ENCODE peak calls at places on chromosomes 11 and 22, in eight cellular contexts. W is HFF-Myc, H is body of pancreas, U is fibroblast of mammary gland, L is choroid plexus epithelial cell, E is upper lobe of right lung, K is psoas muscle, M is HFFc6. F is an unnamed sample.

GRCh38 chr11:11426226-11426915 is 73.3 kb upstream of the CSNK2A3 start:
- DNase-seq in W (no peak), H (no peak), U (peak), L (no peak), E (no peak), K (no peak), M (peak), F (no peak)

GRCh38 chr11:126476977-126477376 is 121.5 kb downstream of the ST3GAL4 start:
- DNase-seq in W (no peak), H (no peak), U (no peak), L (no peak), E (no peak), K (no peak), M (no peak), F (no peak)

GRCh38 chr11:12810497-12810896 is 136.3 kb downstream of the TEAD1 start:
- DNase-seq in W (no peak), H (no peak), U (peak), L (peak), E (no peak), K (no peak), M (no peak), F (no peak)

GRCh38 chr11:105244157-105244820 is 104.7 kb upstream of the CARD18 start:
- DNase-seq in W (peak), H (peak), U (peak), L (peak), E (no peak), K (no peak), M (peak), F (no peak)

GRCh38 chr22:19213496-19214473 is 35.2 kb upstream of the SLC25A1 start:
- DNase-seq in W (peak), H (no peak), U (no peak), L (peak), E (no peak), K (no peak), M (no peak), F (no peak)

GRCh38 chr22:21942407-21942895 is 10.2 kb downstream of the PPM1F start:
- DNase-seq in W (peak), H (peak), U (peak), L (peak), E (peak), K (peak), M (peak), F (no peak)

GRCh38 chr11:97092823-97093222 is 703.0 kb downstream of the JRKL start:
- DNase-seq in W (no peak), H (no peak), U (no peak), L (no peak), E (no peak), K (no peak), M (no peak), F (no peak)

GRCh38 chr11:63917685-63918523 is 940 bp upstream of the RCOR2 start:
- DNase-seq in W (no peak), H (peak), U (no peak), L (peak), E (no peak), K (peak), M (no peak), F (no peak)

GRCh38 chr11:113831314-113831713 is 44.1 kb downstream of the USP28 start:
- DNase-seq in W (no peak), H (no peak), U (no peak), L (no peak), E (no peak), K (no peak), M (no peak), F (no peak)

GRCh38 chr11:8313504-8314090 is 49.9 kb upstream of the LMO1 start:
- DNase-seq in W (no peak), H (no peak), U (no peak), L (no peak), E (peak), K (peak), M (no peak), F (no peak)

DNA sequence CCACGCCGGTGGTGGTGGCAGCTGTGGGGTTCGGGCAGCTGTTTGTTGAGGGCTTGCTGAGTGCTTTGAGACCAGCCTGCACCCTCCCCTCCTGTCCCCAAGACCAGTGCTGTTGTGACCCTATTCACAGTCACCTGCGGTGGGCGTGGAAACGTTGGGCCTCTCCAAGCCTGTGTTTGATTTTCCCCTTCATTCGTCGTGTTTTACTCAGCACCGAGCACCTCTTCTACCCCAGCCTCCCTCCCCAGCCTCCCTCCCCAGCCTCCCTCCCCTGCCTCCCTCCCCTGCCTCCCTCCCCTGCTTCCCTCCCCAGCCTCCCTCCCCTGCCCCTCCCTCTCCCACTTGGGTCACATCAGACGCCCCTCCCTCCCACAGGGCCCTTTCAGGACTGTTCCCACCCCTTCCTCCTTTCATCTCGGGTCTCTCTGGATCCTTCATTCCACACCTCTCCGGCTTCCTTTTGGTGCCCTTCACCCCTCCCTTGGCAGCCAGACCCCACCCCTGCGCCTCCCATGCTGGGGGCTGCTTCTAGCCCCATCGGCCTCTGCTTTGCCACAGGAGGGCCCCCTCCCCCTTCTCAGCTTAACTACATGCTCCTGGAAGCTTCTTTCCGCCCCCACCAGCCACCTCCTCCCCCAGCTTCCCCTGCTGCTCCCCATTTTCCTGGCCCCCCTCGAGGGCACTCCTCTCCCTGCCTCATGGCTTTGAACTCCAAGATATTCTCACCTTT is 14.8 kb downstream of the FRMD8 start:
- DNase-seq in W (no peak), H (no peak), U (no peak), L (no peak), E (no peak), K (no peak), M (no peak), F (no peak)
- TF ChIP-seq CTCF in W (no peak), H (no peak), U (no peak), L (no peak), E (no peak), K (no peak), M (no peak), F (no peak)

GRCh38 chr11:70155386-70155785 is 47.7 kb upstream of the FADD start:
- DNase-seq in W (no peak), H (no peak), U (no peak), L (no peak), E (no peak), K (no peak), M (no peak), F (no peak)

GRCh38 chr11:70159612-70160570 is 43.2 kb upstream of the FADD start:
- DNase-seq in W (no peak), H (no peak), U (peak), L (no peak), E (no peak), K (no peak), M (no peak), F (no peak)

GRCh38 chr11:70158757-70159389 is 44.2 kb upstream of the FADD start:
- DNase-seq in W (no peak), H (no peak), U (no peak), L (no peak), E (no peak), K (no peak), M (no peak), F (no peak)

GRCh38 chr11:70156291-70157037 is 46.6 kb upstream of the FADD start:
- DNase-seq in W (no peak), H (no peak), U (no peak), L (no peak), E (no peak), K (no peak), M (no peak), F (no peak)

DNA sequence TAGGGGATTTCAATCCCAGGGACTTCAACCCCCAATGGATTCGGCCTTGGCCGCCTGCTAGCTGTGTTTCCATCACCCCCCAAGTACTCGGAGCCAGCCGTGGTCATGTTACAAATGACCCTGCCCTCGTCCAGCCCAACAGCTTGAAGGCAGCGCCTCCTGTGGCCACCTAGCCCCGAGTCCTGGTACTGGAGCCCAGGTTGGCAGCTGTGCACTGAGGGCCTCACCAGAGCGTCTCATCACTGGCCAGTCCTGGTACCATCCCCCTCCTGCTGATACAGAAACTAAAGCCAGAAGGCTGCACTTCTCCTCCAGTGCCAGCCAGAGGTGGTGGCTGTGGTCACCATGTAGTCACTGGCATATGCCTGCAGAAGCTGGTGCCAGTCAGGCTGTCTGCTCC is 44.9 kb upstream of the FADD start:
- DNase-seq in W (no peak), H (peak), U (no peak), L (peak), E (no peak), K (peak), M (peak), F (no peak)
- TF ChIP-seq CTCF in W (peak), H (no peak), U (peak), L (peak), E (no peak), K (peak), M (peak), F (no peak)

GRCh38 chr11:65454696-65455456 is 32.3 kb downstream of the NEAT1 start:
- DNase-seq in W (no peak), H (peak), U (peak), L (peak), E (peak), K (peak), M (peak), F (peak)
- TF ChIP-seq CTCF in W (peak), H (no peak), U (no peak), L (no peak), E (no peak), K (no peak), M (no peak), F (no peak)

DNA sequence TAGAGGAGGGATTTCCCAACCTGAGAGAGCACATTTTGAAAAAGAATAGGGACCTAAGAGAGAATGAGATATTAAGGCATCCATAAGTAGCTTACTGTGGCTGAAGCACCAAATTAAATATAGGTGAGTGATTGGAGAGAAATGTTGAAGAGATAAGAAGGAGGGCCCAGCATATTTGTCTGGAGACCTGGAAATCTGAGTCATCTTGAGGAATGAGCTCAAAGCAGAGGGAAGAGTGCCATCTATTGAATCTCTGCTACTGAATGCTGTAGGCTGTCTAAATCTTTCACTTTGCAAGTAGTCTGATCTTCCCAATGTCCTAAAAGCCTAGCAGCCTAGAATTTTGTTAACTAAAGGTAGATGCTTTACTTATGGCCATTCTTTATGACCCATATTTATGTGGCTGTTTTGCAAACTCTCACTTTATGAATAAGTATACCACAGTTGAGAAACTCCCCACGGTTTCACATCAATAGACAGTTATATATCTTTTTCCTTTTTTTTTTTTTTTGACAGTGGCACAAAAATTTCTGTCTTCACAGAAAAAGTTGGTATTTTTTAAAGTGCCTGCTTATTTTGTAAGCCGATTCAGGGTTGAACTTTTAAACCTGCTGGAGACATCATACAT is 2093.5 kb downstream of the LRRC4C start:
- DNase-seq in W (no peak), H (no peak), U (no peak), L (peak), E (no peak), K (no peak), M (peak), F (no peak)
- TF ChIP-seq CTCF in W (no peak), H (no peak), U (no peak), L (peak), E (no peak), K (no peak), M (peak), F (no peak)

GRCh38 chr11:99117603-99118002 is 96.9 kb downstream of the CNTN5 start:
- DNase-seq in W (no peak), H (no peak), U (no peak), L (no peak), E (no peak), K (no peak), M (no peak), F (no peak)
- TF ChIP-seq CTCF in W (no peak), H (no peak), U (no peak), L (no peak), E (no peak), K (no peak), M (no peak), F (no peak)

GRCh38 chr11:119666463-119667131 is 62.4 kb downstream of the NECTIN1 start:
- DNase-seq in W (peak), H (peak), U (peak), L (peak), E (peak), K (peak), M (peak), F (peak)
- TF ChIP-seq CTCF in W (peak), H (peak), U (peak), L (peak), E (peak), K (peak), M (peak), F (no peak)

F was measured in activated B cell treated with CpG ODN at 0.5 μM for 24 hours.